ENCODE peak calls at places on chromosomes 6 and 20, in four cellular contexts. X is right lobe of liver, B is cardiac muscle cell, G is colonic mucosa. K is an unnamed sample.

GRCh38 chr6:161788531-161788930 is 514.7 kb upstream of the AGPAT4 start:
- DNase-seq in X (no peak), B (no peak), G (no peak), K (no peak)

GRCh38 chr20:25508083-25508770 is 77.1 kb downstream of the NINL start:
- DNase-seq in X (peak), B (no peak), G (peak), K (peak)

GRCh38 chr6:169997930-169998218 is 246.5 kb downstream of the ERMARD start:
- DNase-seq in X (no peak), B (no peak), G (no peak), K (no peak)

GRCh38 chr6:72787521-72788031 is 165.7 kb downstream of the KCNQ5 start:
- DNase-seq in X (no peak), B (peak), G (no peak), K (peak)

GRCh38 chr6:106063448-106063850 is 22.7 kb upstream of the PRDM1 start:
- DNase-seq in X (no peak), B (no peak), G (no peak), K (no peak)

GRCh38 chr20:57888591-57888990 is 178.8 kb upstream of the PMEPA1 start:
- DNase-seq in X (no peak), B (no peak), G (no peak), K (no peak)

GRCh38 chr6:29516108-29516507 is 28.4 kb upstream of the MAS1L start:
- DNase-seq in X (no peak), B (no peak), G (no peak), K (no peak)

GRCh38 chr20:54745780-54746179 is 270.4 kb downstream of the DOK5 start:
- DNase-seq in X (no peak), B (no peak), G (no peak), K (no peak)

GRCh38 chr20:49888341-49889244 is 26.7 kb downstream of the SPATA2 start:
- DNase-seq in X (peak), B (peak), G (peak), K (peak)

GRCh38 chr6:148857817-148858390 is 111.1 kb downstream of the UST start:
- DNase-seq in X (no peak), B (no peak), G (no peak), K (no peak)

GRCh38 chr6:35096129-35096852 is 44.8 kb downstream of the TCP11 start:
- DNase-seq in X (no peak), B (no peak), G (peak), K (peak)

GRCh38 chr6:10395171-10395945 is 19.5 kb downstream of the TFAP2A start:
- DNase-seq in X (no peak), B (no peak), G (no peak), K (no peak)

DNA sequence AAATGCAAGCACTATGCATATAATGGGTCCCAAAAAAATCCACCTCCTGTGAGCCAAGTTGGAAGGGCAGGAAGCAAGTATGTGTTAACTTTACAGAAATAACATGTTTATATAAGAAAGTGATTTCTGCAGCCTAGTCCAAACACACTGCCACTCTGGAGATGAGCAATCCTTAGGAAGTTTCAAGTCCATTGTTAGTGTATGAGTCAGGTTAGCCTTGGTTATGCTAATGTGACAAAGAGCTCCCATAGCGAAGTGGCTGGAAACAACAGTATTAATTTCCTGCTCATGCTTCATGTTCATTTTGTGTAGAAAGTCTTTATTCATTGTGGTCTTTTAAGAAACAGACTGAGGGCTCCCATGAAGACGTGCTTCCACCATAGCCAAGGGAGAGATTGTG is 121.4 kb downstream of the TBXT start:
- DNase-seq in X (no peak), B (no peak), G (no peak), K (no peak)
- H3K27ac ChIP-seq in X (no peak), B (no peak), G (no peak), K (no peak)

GRCh38 chr6:131948692-131949614 is 2.2 kb downstream of the CCN2 start:
- DNase-seq in X (no peak), B (peak), G (no peak), K (peak)
- H3K4me3 ChIP-seq in X (peak), B (no peak), G (peak), K (no peak)

GRCh38 chr20:61873651-61874420 is 191.8 kb downstream of the TAF4 start:
- DNase-seq in X (no peak), B (no peak), G (no peak), K (no peak)
- H3K27ac ChIP-seq in X (no peak), B (no peak), G (no peak), K (no peak)

GRCh38 chr6:3841711-3842565 is 7.2 kb upstream of the FAM50B start:
- DNase-seq in X (peak), B (no peak), G (no peak), K (no peak)

GRCh38 chr6:3844097-3844463 is 5.1 kb upstream of the FAM50B start:
- DNase-seq in X (no peak), B (no peak), G (no peak), K (no peak)

GRCh38 chr6:3841066-3841454 is 8.1 kb upstream of the FAM50B start:
- DNase-seq in X (no peak), B (no peak), G (no peak), K (no peak)

GRCh38 chr6:3847521-3847920 is 1.7 kb upstream of the FAM50B start:
- DNase-seq in X (no peak), B (no peak), G (no peak), K (no peak)

GRCh38 chr6:3843379-3844096 is 5.6 kb upstream of the FAM50B start:
- DNase-seq in X (no peak), B (no peak), G (no peak), K (no peak)
- H3K4me3 ChIP-seq in X (no peak), B (no peak), G (no peak), K (no peak)

DNA sequence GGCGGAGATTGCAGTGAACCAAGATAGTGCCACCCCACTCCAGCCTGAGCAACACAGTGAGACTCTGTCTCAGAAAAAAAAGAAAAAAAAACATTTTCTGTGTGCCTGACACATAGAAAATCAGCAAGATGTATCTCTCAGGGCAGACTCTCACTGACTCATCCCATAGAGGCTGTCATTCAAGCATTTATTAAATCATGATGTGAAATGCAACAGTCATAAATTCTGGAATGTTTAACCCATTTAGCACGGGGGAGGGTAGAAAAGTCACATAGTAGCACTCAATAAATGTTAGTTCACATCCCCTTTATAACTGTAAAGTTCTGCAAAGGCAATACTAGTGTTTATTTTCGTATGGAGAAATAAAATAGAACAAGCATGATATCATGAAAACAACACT is 15.6 kb upstream of the CARMIL1 start:
- DNase-seq in X (no peak), B (no peak), G (no peak), K (no peak)
- H3K27ac ChIP-seq in X (no peak), B (no peak), G (no peak), K (no peak)

K was measured in hepatocyte.